ENCODE peak calls at places on chromosomes 5 and 9, in seven cellular contexts. One of them, this sample, is unnamed.

GRCh38 chr9:116163293-116164055 is 9.9 kb downstream of the PAPPA start:
- DNase-seq in WTC11: no peak
- DNase-seq in HepG2: peak; percentile 10
- DNase-seq in GM12878: no peak
- DNase-seq in HCT116: no peak
- DNase-seq in HEK293T: no peak
- DNase-seq in H1: no peak
- DNase-seq in this sample: peak; percentile 21

GRCh38 chr5:170254056-170254455 is 21.3 kb downstream of the C5orf58 start:
- DNase-seq in H1: no peak
- DNase-seq in HCT116: no peak
- DNase-seq in HepG2: no peak
- DNase-seq in HEK293T: no peak
- DNase-seq in WTC11: no peak
- DNase-seq in GM12878: peak; percentile 49
- DNase-seq in this sample: no peak

GRCh38 chr9:116447914-116448313 is 239.2 kb upstream of the TRIM32 start:
- DNase-seq in H1: no peak
- DNase-seq in HepG2: no peak
- DNase-seq in HEK293T: no peak
- DNase-seq in HCT116: no peak
- DNase-seq in WTC11: no peak
- DNase-seq in GM12878: no peak
- DNase-seq in this sample: no peak

GRCh38 chr5:90475436-90475980 is 844 bp downstream of the POLR3G start:
- DNase-seq in H1: no peak
- DNase-seq in WTC11: no peak
- DNase-seq in GM12878: no peak
- DNase-seq in HCT116: no peak
- DNase-seq in HEK293T: no peak
- DNase-seq in HepG2: no peak
- DNase-seq in this sample: no peak

GRCh38 chr5:56262269-56262668 is 29.1 kb upstream of the ANKRD55 start:
- DNase-seq in WTC11: no peak
- DNase-seq in H1: no peak
- DNase-seq in GM12878: no peak
- DNase-seq in HCT116: no peak
- DNase-seq in HEK293T: no peak
- DNase-seq in HepG2: no peak
- DNase-seq in this sample: no peak

GRCh38 chr9:107749787-107750444 is 260.3 kb upstream of the KLF4 start:
- DNase-seq in WTC11: peak; percentile 69
- DNase-seq in GM12878: no peak
- DNase-seq in H1: no peak
- DNase-seq in HEK293T: peak; percentile 15
- DNase-seq in HepG2: peak; percentile 5
- DNase-seq in HCT116: peak; percentile 85
- DNase-seq in this sample: peak; percentile 62

GRCh38 chr5:139658501-139658927 is 10.4 kb downstream of the CXXC5 start:
- DNase-seq in HCT116: no peak
- DNase-seq in H1: no peak
- DNase-seq in HepG2: no peak
- DNase-seq in WTC11: no peak
- DNase-seq in HEK293T: no peak
- DNase-seq in GM12878: no peak
- DNase-seq in this sample: no peak

GRCh38 chr5:497871-498509 is 26.3 kb downstream of the SLC9A3 start:
- DNase-seq in H1: no peak
- DNase-seq in HEK293T: no peak
- DNase-seq in GM12878: no peak
- DNase-seq in HCT116: no peak
- DNase-seq in HepG2: no peak
- DNase-seq in WTC11: no peak
- DNase-seq in this sample: no peak

GRCh38 chr5:28009526-28010025 is 971.2 kb upstream of the CDH9 start:
- DNase-seq in HepG2: no peak
- DNase-seq in HEK293T: no peak
- DNase-seq in HCT116: no peak
- DNase-seq in WTC11: no peak
- DNase-seq in GM12878: no peak
- DNase-seq in H1: no peak
- DNase-seq in this sample: no peak

GRCh38 chr9:107465467-107466451 is 23.8 kb downstream of the KLF4 start:
- DNase-seq in HCT116: no peak
- DNase-seq in H1: no peak
- DNase-seq in WTC11: peak; percentile 79
- DNase-seq in HepG2: no peak
- DNase-seq in GM12878: no peak
- DNase-seq in HEK293T: no peak
- DNase-seq in this sample: peak; percentile 14

GRCh38 chr9:134913713-134914500 is 3.8 kb downstream of the FCN1 start:
- DNase-seq in GM12878: no peak
- DNase-seq in HEK293T: no peak
- DNase-seq in HCT116: no peak
- DNase-seq in H1: no peak
- DNase-seq in HepG2: no peak
- DNase-seq in WTC11: no peak
- DNase-seq in this sample: no peak

GRCh38 chr5:179294891-179295777 is 50.1 kb downstream of the ADAMTS2 start:
- DNase-seq in HepG2: no peak
- DNase-seq in HCT116: no peak
- DNase-seq in GM12878: no peak
- DNase-seq in H1: no peak
- DNase-seq in WTC11: no peak
- DNase-seq in HEK293T: no peak
- DNase-seq in this sample: no peak

GRCh38 chr5:54624671-54625583 is 107.4 kb downstream of the SNX18 start:
- DNase-seq in H1: no peak
- DNase-seq in GM12878: no peak
- DNase-seq in WTC11: no peak
- DNase-seq in HCT116: no peak
- DNase-seq in HepG2: no peak
- DNase-seq in HEK293T: no peak
- DNase-seq in this sample: no peak

DNA sequence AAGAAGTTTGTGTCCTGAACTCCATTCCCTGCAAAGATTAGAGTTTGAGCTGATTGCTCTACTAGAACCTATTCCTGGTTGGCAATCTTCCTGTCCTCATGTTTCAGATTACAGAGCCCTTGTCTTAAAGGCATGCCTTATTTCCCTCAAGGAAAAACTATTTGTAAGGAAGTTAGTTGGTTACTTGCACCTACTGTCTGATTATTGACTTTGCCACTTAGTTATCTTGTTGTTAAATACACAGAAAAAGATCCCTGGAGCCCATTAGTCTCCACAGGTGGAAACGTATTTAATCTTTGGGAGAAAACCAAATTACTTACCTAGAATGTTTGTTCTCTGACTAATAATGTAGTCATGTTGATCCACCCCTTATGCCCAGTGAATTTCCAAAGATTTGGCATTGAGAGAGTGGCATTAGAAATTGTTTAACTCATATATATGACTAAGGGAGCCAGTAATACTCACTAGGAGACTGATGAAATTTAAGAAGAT is 132.3 kb upstream of the ELL2 start:
- DNase-seq in WTC11: no peak
- DNase-seq in H1: no peak
- DNase-seq in HCT116: peak; percentile 53
- DNase-seq in GM12878: no peak
- DNase-seq in HEK293T: no peak
- DNase-seq in HepG2: peak; percentile 74
- DNase-seq in this sample: no peak
- TF ChIP-seq SP1 in WTC11: no peak
- TF ChIP-seq SP1 in H1: no peak
- TF ChIP-seq SP1 in HCT116: peak; percentile 86
- TF ChIP-seq SP1 in GM12878: no peak
- TF ChIP-seq SP1 in HEK293T: no peak
- TF ChIP-seq SP1 in HepG2: no peak
- TF ChIP-seq SP1 in this sample: no peak

DNA sequence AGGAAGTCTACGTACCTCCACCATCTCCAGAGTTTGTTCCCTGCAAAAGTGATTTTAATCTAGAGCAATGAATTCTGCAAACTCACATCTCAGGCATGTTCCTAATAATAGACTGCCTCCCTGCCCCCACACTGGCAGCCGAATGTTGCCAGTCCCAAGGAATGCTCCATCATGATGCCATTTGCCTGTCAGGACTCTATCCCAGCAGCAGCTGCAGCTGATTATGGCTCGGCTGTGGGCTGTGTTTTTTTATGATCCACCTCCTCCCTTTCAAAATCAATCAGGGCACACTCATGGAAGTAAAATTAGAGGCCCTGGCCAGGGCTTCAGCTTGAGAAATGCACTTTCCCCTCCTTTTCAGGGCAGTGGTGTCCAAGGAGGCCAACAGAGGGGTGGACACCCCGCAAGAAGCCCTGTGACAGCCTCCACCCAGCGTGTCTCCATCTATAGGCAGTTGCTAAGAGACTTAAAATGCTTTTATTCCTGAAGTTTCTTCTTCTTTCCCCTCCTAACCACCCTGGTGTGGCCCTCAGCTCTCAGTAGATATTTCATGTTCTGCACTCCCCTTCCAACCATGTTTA is 176.7 kb upstream of the S1PR3 start:
- DNase-seq in HEK293T: no peak
- DNase-seq in HepG2: no peak
- DNase-seq in HCT116: no peak
- DNase-seq in GM12878: no peak
- DNase-seq in H1: no peak
- DNase-seq in WTC11: no peak
- DNase-seq in this sample: no peak
- TF ChIP-seq SP1 in HEK293T: no peak
- TF ChIP-seq SP1 in HepG2: no peak
- TF ChIP-seq SP1 in HCT116: no peak
- TF ChIP-seq SP1 in GM12878: no peak
- TF ChIP-seq SP1 in H1: no peak
- TF ChIP-seq SP1 in WTC11: no peak
- TF ChIP-seq SP1 in this sample: no peak

GRCh38 chr9:14236586-14236985 is 77.4 kb downstream of the NFIB start:
- DNase-seq in HCT116: no peak
- DNase-seq in HepG2: no peak
- DNase-seq in WTC11: no peak
- DNase-seq in HEK293T: no peak
- DNase-seq in H1: no peak
- DNase-seq in GM12878: no peak
- DNase-seq in this sample: no peak

GRCh38 chr9:14226855-14227532 is 86.9 kb downstream of the NFIB start:
- DNase-seq in GM12878: no peak
- DNase-seq in HCT116: no peak
- DNase-seq in HepG2: no peak
- DNase-seq in HEK293T: no peak
- DNase-seq in WTC11: no peak
- DNase-seq in H1: no peak
- DNase-seq in this sample: no peak

GRCh38 chr9:14228602-14229001 is 85.3 kb downstream of the NFIB start:
- DNase-seq in GM12878: no peak
- DNase-seq in WTC11: no peak
- DNase-seq in H1: no peak
- DNase-seq in HEK293T: no peak
- DNase-seq in HCT116: no peak
- DNase-seq in HepG2: no peak
- DNase-seq in this sample: no peak

DNA sequence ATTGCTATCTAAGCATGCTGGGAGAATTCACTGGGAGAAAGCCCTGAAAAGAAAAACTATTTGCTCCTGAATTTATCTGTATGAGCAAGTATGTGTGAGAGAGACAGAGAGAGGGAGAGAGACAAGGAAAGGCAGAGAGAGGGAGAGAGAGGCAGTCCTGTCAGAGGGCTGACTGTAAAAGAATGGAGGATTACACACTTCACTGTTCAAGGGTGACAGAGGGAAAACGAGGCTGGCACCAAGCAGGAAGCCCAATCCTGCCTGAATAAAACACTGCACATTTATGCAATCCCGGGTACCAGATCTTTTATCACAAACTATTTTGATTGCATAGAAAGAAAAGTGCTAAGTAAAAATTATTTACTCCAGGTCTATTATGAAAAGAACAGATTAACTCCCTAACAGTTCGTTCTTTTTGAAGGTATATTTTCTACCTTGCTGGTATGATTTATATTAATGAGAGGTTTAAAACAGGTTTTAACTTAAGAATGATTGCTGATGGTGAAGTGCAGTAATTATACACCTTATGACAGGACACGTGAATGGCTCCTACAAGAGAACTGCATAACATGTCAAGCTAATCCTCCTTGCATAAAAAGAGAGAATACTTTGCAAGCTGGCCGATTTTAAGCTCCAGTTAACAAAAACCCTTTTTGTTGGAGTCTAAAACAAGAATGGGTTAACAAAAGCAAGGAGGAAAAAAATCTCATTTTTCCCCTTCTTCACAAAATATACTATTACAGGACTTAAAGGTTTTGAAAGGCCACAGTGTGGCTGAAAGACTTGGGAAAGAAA is 82.5 kb downstream of the NFIB start:
- DNase-seq in HEK293T: no peak
- DNase-seq in WTC11: no peak
- DNase-seq in HepG2: no peak
- DNase-seq in HCT116: no peak
- DNase-seq in GM12878: no peak
- DNase-seq in H1: no peak
- DNase-seq in this sample: no peak
- TF ChIP-seq SP1 in HEK293T: no peak
- TF ChIP-seq SP1 in WTC11: no peak
- TF ChIP-seq SP1 in HepG2: no peak
- TF ChIP-seq SP1 in HCT116: no peak
- TF ChIP-seq SP1 in GM12878: no peak
- TF ChIP-seq SP1 in H1: no peak
- TF ChIP-seq SP1 in this sample: no peak

GRCh38 chr9:120091206-120091605 is 488.8 kb downstream of the CDK5RAP2 start:
- DNase-seq in GM12878: no peak
- DNase-seq in HCT116: no peak
- DNase-seq in WTC11: no peak
- DNase-seq in HEK293T: no peak
- DNase-seq in HepG2: no peak
- DNase-seq in H1: no peak
- DNase-seq in this sample: no peak
- TF ChIP-seq SP1 in GM12878: no peak
- TF ChIP-seq SP1 in HCT116: no peak
- TF ChIP-seq SP1 in WTC11: no peak
- TF ChIP-seq SP1 in HEK293T: no peak
- TF ChIP-seq SP1 in HepG2: no peak
- TF ChIP-seq SP1 in H1: no peak
- TF ChIP-seq SP1 in this sample: no peak